ENCODE peak calls at places on chromosomes 7 and 10, in seven cellular contexts. N is caudate nucleus, V is kidney, L is cardiac muscle cell, F is neural progenitor cell, C is IMR-90, W is lower lobe of right lung. U is an unnamed sample.

GRCh38 chr10:95485445-95485844 is 75.7 kb downstream of the SORBS1 start:
- DNase-seq in C (no peak), L (no peak), W (no peak), F (no peak), V (no peak), N (no peak), U (no peak)

GRCh38 chr10:44742169-44742732 is 168.9 kb upstream of the TMEM72 start:
- DNase-seq in F (no peak), W (no peak), N (no peak), L (no peak), V (no peak), C (no peak), U (no peak)

GRCh38 chr10:24866615-24867583 is 85.5 kb downstream of the PRTFDC1 start:
- DNase-seq in W (peak; percentile 63), C (peak; percentile 87), N (peak; percentile 61), L (no peak), F (no peak), V (no peak), U (peak; percentile 46)

GRCh38 chr10:93468532-93469213 is 13.5 kb downstream of the MYOF start:
- DNase-seq in W (no peak), F (no peak), V (no peak), N (no peak), L (no peak), C (peak; percentile 94), U (peak; percentile 92)

GRCh38 chr7:104816537-104816936 is 197.5 kb upstream of the KMT2E start:
- DNase-seq in W (no peak), F (no peak), L (no peak), V (no peak), N (no peak), C (no peak), U (no peak)

GRCh38 chr10:14200645-14201534 is 129.8 kb downstream of the FRMD4A start:
- DNase-seq in W (no peak), N (no peak), C (peak; percentile 9), L (no peak), F (peak; percentile 55), V (no peak), U (no peak)

GRCh38 chr10:7438196-7438986 is 27.6 kb upstream of the SFMBT2 start:
- DNase-seq in C (no peak), F (no peak), W (no peak), V (no peak), L (no peak), N (no peak), U (no peak)

GRCh38 chr7:47095906-47096305 is 486.0 kb downstream of the TNS3 start:
- DNase-seq in F (no peak), V (no peak), N (no peak), C (peak; percentile 28), W (no peak), L (no peak), U (no peak)

GRCh38 chr7:98251251-98251843 is 685 bp downstream of the TECPR1 start:
- DNase-seq in C (no peak), W (peak; percentile 74), L (peak; percentile 40), N (no peak), F (no peak), V (peak; percentile 90), U (peak; percentile 95)

GRCh38 chr10:930415-931325 is 835 bp downstream of the LARP4B start:
- DNase-seq in C (peak; percentile 30), V (peak; percentile 84), N (no peak), F (peak; percentile 82), L (peak; percentile 78), W (peak; percentile 79), U (peak; percentile 62)

GRCh38 chr10:110006358-110007170 is 1.2 kb upstream of the ADD3 start:
- DNase-seq in N (peak; percentile 50), W (peak; percentile 51), C (peak; percentile 70), L (peak; percentile 18), V (peak; percentile 75), F (peak; percentile 32), U (peak; percentile 90)

GRCh38 chr10:125823663-125824251 is 411 bp downstream of the BCCIP start:
- DNase-seq in C (peak; percentile 1), L (peak; percentile 15), W (no peak), F (peak; percentile 35), V (no peak), N (no peak), U (peak; percentile 62)

GRCh38 chr7:30887464-30887872 is 24.2 kb upstream of the AQP1 start:
- DNase-seq in L (no peak), V (no peak), C (no peak), N (no peak), F (peak; percentile 29), W (no peak), U (no peak)

GRCh38 chr10:95290801-95291633 is at the start of gene PDLIM1:
- DNase-seq in W (peak; percentile 89), L (peak; percentile 80), F (peak; percentile 81), N (no peak), V (peak; percentile 94), C (peak; percentile 45), U (peak; percentile 97)

GRCh38 chr7:6228865-6229264 is 43.6 kb downstream of the CYTH3 start:
- DNase-seq in L (no peak), C (peak; percentile 74), N (no peak), V (no peak), W (no peak), F (no peak), U (no peak)

GRCh38 chr10:97127960-97128850 is 57.6 kb downstream of the SLIT1 start:
- DNase-seq in V (peak; percentile 40), C (no peak), W (no peak), N (no peak), L (no peak), F (no peak), U (no peak)

GRCh38 chr10:86837663-86838062 is 81.2 kb downstream of the BMPR1A start:
- DNase-seq in F (peak; percentile 63), L (peak; percentile 39), C (no peak), V (no peak), W (no peak), N (no peak), U (no peak)
- H3K27ac ChIP-seq in F (no peak overlapping the region), L (peak overlapping the region; percentile 76), C (no peak overlapping the region), V (no peak overlapping the region), W (no peak overlapping the region), N (no peak overlapping the region), U (no peak overlapping the region)

DNA sequence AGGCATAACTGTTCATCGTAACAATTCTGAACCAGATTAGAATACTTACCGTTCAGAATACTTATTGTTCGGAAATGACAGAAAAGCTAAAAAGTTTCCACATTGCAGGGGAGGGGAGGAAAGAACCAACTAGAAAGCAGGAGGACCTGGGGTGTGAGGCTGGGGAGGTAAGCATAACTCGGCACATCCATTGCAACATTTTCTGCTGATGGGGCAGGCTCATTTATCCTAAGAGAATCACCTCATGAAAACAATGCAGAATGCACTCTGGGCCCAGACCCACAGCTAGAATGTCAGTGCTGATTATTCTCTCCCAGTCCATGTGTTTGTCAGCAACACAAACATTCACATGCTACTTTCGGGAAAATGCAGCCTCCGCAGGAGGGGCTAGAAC is 9.6 kb downstream of the DNMBP start:
- DNase-seq in N (no peak), C (no peak), F (no peak), V (no peak), W (no peak), L (no peak), U (no peak)
- H3K27ac ChIP-seq in N (no peak overlapping the region), C (no peak overlapping the region), F (no peak overlapping the region), V (no peak overlapping the region), W (no peak overlapping the region), L (peak overlapping the region; percentile 90), U (no peak overlapping the region)

DNA sequence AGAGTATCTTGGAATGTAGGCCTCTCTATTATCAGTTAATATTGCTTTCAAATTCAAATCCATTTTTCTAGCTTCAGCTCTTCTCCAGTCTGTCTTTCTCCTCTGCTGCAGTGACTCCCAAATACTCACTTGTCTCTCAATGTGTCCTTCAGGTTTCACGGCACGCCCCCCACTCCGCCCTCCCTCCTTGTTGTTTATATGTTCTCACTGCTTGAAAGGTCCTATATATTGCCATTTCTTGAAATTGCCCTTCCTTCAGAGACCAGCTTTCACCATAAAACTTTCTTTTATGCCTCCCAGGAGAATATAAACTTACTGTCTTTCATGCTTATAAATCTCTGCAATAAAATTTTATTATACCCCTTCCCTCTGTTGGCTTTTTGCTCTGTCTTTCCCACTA is 668.2 kb downstream of the CCSER2 start:
- DNase-seq in F (no peak), V (no peak), C (no peak), L (no peak), W (no peak), N (no peak), U (no peak)
- H3K27ac ChIP-seq in F (no peak overlapping the region), V (no peak overlapping the region), C (no peak overlapping the region), L (no peak overlapping the region), W (no peak overlapping the region), N (no peak overlapping the region), U (no peak overlapping the region)

GRCh38 chr10:84360634-84361365 is 32.4 kb downstream of the CCSER2 start:
- DNase-seq in V (no peak), F (no peak), N (no peak), L (peak; percentile 34), W (no peak), C (peak; percentile 34), U (no peak)
- H3K27ac ChIP-seq in V (no peak overlapping the region), F (no peak overlapping the region), N (no peak overlapping the region), L (peak overlapping the region; percentile 47), W (peak overlapping the region; percentile 71), C (peak overlapping the region; percentile 82), U (peak overlapping the region; percentile 58)

DNA sequence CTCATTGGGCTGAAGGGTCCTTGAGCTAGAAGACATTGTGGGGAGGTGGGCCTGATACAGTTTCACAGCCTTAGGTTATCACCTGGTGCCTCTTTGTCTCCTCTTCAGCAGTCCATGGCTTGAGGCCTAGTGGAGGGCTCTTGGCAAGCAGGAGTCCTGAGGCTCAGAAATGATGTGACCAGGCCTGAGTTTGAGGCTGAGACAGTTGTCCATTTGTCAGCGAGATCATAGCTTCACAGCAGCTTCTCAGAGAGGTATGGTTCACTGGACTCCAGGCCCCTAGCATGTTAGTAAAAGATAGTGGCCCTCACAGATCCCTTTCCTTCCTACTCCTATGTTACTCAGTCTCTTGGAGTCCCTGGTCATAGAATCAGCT is 19.1 kb downstream of the SUFU start:
- DNase-seq in V (no peak), W (no peak), N (no peak), F (no peak), C (no peak), L (no peak), U (peak; percentile 76)
- H3K27ac ChIP-seq in V (no peak overlapping the region), W (no peak overlapping the region), N (no peak overlapping the region), F (no peak overlapping the region), C (no peak overlapping the region), L (no peak overlapping the region), U (peak overlapping the region; percentile 81)

GRCh38 chr7:28036748-28037147 is 143.8 kb downstream of the JAZF1 start:
- DNase-seq in L (no peak), V (no peak), F (no peak), C (no peak), W (no peak), N (no peak), U (no peak)
- H3K27ac ChIP-seq in L (no peak overlapping the region), V (no peak overlapping the region), F (no peak overlapping the region), C (peak overlapping the region; percentile 87), W (no peak overlapping the region), N (peak overlapping the region; percentile 52), U (peak overlapping the region; percentile 82)

GRCh38 chr7:74289660-74290589 is 718 bp downstream of the CLIP2 start:
- DNase-seq in N (peak; percentile 37), L (no peak), V (peak; percentile 81), C (no peak), W (peak; percentile 61), F (peak; percentile 40), U (peak; percentile 96)
- H3K27ac ChIP-seq in N (peak overlapping the region; percentile 85), L (no peak overlapping the region), V (peak overlapping the region; percentile 71), C (peak overlapping the region; percentile 89), W (peak overlapping the region; percentile 51), F (no peak overlapping the region), U (peak overlapping the region; percentile 85)

DNA sequence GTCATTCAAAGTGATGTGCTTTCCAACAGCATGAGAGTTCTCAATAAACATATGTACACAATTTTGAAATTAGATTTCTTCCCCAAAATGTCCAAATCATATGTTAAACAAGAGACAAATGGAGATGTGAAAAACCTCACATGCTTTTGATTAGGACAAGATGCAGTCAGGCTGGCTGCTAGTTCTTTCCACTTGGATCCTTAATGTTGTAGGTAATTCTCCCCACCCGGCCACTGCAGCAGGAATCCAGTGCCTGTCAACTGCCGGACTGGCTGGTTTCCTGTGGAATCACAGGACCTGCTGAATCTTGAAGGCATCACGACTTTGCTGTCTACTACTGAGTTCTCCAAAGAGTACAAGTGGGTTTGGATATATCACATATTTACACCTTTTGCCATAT is 138.6 kb upstream of the AKR1E2 start:
- DNase-seq in V (no peak), N (no peak), F (no peak), L (no peak), C (no peak), W (no peak), U (peak; percentile 32)
- H3K27ac ChIP-seq in V (no peak overlapping the region), N (no peak overlapping the region), F (no peak overlapping the region), L (no peak overlapping the region), C (no peak overlapping the region), W (no peak overlapping the region), U (peak overlapping the region; percentile 56)